ENCODE peak calls at places on chromosomes 12 and 14, in five cellular contexts. F is tibial nerve, Y is GM12864, X is neural progenitor cell, H is tibial artery. T is an unnamed sample.

GRCh38 chr12:98358144-98358543 is 157.2 kb upstream of the TMPO start:
- DNase-seq in X (no peak), F (no peak), H (no peak), Y (no peak), T (no peak)

GRCh38 chr12:93091851-93092558 is 162.9 kb upstream of the EEA1 start:
- DNase-seq in X (no peak), F (no peak), H (no peak), Y (no peak), T (no peak)

GRCh38 chr14:72738181-72738611 is 155.7 kb downstream of the DPF3 start:
- DNase-seq in Y (no peak), F (no peak), X (no peak), H (no peak), T (peak)

GRCh38 chr12:68113644-68114043 is 45.9 kb downstream of the IFNG start:
- DNase-seq in X (peak), Y (no peak), H (no peak), F (no peak), T (peak)

GRCh38 chr14:70121521-70121920 is 67.2 kb downstream of the SLC8A3 start:
- DNase-seq in H (no peak), F (no peak), Y (no peak), X (peak), T (no peak)

GRCh38 chr12:47837190-47838171 is 17.8 kb upstream of the HDAC7 start:
- DNase-seq in H (peak), F (peak), Y (no peak), X (peak), T (peak)

GRCh38 chr12:121918679-121919038 is 267 bp downstream of the CFAP251 start:
- DNase-seq in Y (no peak), H (no peak), F (no peak), X (peak), T (no peak)

GRCh38 chr12:31321565-31322228 is 4.3 kb downstream of the SINHCAF start:
- DNase-seq in F (no peak), Y (no peak), H (no peak), X (no peak), T (no peak)

GRCh38 chr14:22178330-22178981 is 410.6 kb downstream of the DAD1 start:
- DNase-seq in F (peak), Y (no peak), H (peak), X (no peak), T (no peak)

GRCh38 chr14:105466491-105467248 is 8.0 kb upstream of the CRIP2 start:
- DNase-seq in X (no peak), F (no peak), H (no peak), Y (no peak), T (no peak)
- H3K4me3 ChIP-seq in X (no peak), F (no peak), H (no peak), Y (no peak), T (no peak)

GRCh38 chr12:124507188-124508109 is 60.0 kb downstream of the NCOR2 start:
- DNase-seq in Y (no peak), X (peak), F (peak), H (no peak), T (no peak)

GRCh38 chr12:124506145-124506831 is 61.1 kb downstream of the NCOR2 start:
- DNase-seq in F (peak), H (peak), Y (no peak), X (peak), T (peak)

GRCh38 chr12:124505001-124505818 is 62.2 kb downstream of the NCOR2 start:
- DNase-seq in X (no peak), H (no peak), F (no peak), Y (no peak), T (no peak)

GRCh38 chr12:124508323-124509096 is 58.9 kb downstream of the NCOR2 start:
- DNase-seq in F (peak), X (no peak), H (no peak), Y (no peak), T (no peak)

GRCh38 chr12:124506832-124507153 is 60.6 kb downstream of the NCOR2 start:
- DNase-seq in Y (no peak), F (no peak), X (no peak), H (no peak), T (no peak)
- H3K4me3 ChIP-seq in Y (no peak), F (peak), X (no peak), H (no peak), T (peak)

GRCh38 chr12:109832534-109833306 is 478 bp downstream of the TRPV4 start:
- DNase-seq in X (no peak), F (no peak), Y (no peak), H (no peak), T (no peak)
- H3K4me3 ChIP-seq in X (peak), F (peak), Y (no peak), H (peak), T (no peak)

DNA sequence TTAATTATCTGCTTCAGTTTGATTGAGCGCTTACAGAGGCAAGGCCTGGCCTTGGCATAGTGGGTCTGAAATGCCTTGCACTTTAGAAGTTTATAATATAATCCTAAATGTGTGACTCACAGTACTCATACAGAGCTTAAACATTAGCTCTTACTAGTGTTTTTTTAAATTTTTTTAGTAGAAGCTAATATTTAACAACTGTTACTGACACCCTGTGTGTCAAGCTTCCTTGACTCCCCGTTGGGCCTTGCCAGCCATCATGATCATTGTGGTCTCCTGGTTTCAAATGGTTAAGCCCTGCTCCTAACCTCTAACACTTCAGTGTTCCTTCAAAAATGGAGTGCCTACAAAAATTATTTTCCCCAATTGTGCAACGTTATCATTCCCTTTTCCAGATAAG is 126.9 kb downstream of the GALC start:
- DNase-seq in X (no peak), F (no peak), Y (no peak), H (no peak), T (no peak)
- H3K4me3 ChIP-seq in X (no peak), F (no peak), Y (no peak), H (no peak), T (no peak)

DNA sequence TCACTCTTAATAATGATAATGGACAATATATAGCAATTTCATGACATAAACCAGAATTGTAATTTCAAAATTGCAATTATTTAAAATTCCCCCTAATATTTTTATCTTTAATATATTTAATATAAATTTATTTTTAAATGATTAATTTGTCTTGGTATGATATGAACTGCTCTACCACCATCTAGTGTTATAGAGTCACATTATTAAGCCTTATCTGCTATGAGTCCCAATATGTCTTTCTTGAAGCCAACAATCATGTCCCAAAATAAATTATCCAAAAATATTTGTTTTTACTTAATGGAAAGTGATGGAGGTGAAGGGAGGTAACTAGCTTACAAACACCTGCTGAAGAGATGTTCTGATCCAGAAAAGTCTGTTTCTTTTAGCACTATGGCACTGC is 151.4 kb downstream of the KCNC2 start:
- DNase-seq in X (no peak), H (no peak), F (no peak), Y (no peak), T (no peak)
- H3K4me3 ChIP-seq in X (no peak), H (no peak), F (no peak), Y (no peak), T (no peak)